ENCODE peak calls at places on chromosomes 4 and X, in four cellular contexts. T is uterus, G is mammary epithelial cell, H is ovary. K is an unnamed sample.

GRCh38 chr4:60657802-60658201 is 542.3 kb upstream of the ADGRL3 start:
- DNase-seq in T (no peak), G (no peak), H (no peak), K (no peak)

GRCh38 chr4:121822796-121823504 is 733 bp downstream of the CCNA2 start:
- DNase-seq in T (peak), G (peak), H (peak), K (no peak)

GRCh38 chr4:89110541-89110985 is 770 bp upstream of the TIGD2 start:
- DNase-seq in T (no peak), G (no peak), H (no peak), K (no peak)

GRCh38 chrX:136588060-136588459 is 56.0 kb downstream of the VGLL1 start:
- DNase-seq in T (no peak), G (no peak), H (no peak), K (no peak)

GRCh38 chr4:157043131-157043530 is 32.8 kb upstream of the GLRB start:
- DNase-seq in T (no peak), G (peak), H (no peak), K (no peak)

GRCh38 chr4:8037150-8037769 is 97.6 kb upstream of the AFAP1 start:
- DNase-seq in T (no peak), G (no peak), H (no peak), K (no peak)

GRCh38 chr4:66034671-66035070 is 364.4 kb upstream of the EPHA5 start:
- DNase-seq in T (no peak), G (no peak), H (no peak), K (no peak)

GRCh38 chr4:169270156-169270809 is 473 bp downstream of the SH3RF1 start:
- DNase-seq in T (peak), G (peak), H (peak), K (peak)

GRCh38 chr4:10069065-10069626 is 47.5 kb downstream of the WDR1 start:
- DNase-seq in T (no peak), G (no peak), H (no peak), K (no peak)

GRCh38 chr4:113449407-113449974 is 312.0 kb downstream of the CAMK2D start:
- DNase-seq in T (no peak), G (no peak), H (no peak), K (no peak)

GRCh38 chr4:144645621-144646522 is at the start of gene HHIP:
- DNase-seq in T (peak), G (peak), H (peak), K (peak)

GRCh38 chr4:187550256-187550950 is 445.2 kb upstream of the ZFP42 start:
- DNase-seq in T (no peak), G (peak), H (no peak), K (no peak)

GRCh38 chr4:78058591-78059523 is 1.7 kb downstream of the FRAS1 start:
- DNase-seq in T (peak), G (peak), H (peak), K (peak)

GRCh38 chr4:92657695-92658094 is 353.9 kb downstream of the GRID2 start:
- DNase-seq in T (no peak), G (no peak), H (no peak), K (no peak)

GRCh38 chr4:151797131-151797530 is 36.3 kb upstream of the GATB start:
- DNase-seq in T (no peak), G (peak), H (no peak), K (no peak)

GRCh38 chr4:5206391-5206790 is 155.1 kb downstream of the STK32B start:
- DNase-seq in T (peak), G (peak), H (no peak), K (peak)

GRCh38 chr4:16226816-16227461 is 668 bp upstream of the TAPT1 start:
- DNase-seq in T (peak), G (peak), H (peak), K (peak)

GRCh38 chrX:12814434-12814833 is 23.2 kb downstream of the PRPS2 start:
- DNase-seq in T (no peak), G (peak), H (no peak), K (no peak)

GRCh38 chr4:152220201-152220666 is 315.7 kb downstream of the FBXW7 start:
- DNase-seq in T (no peak), G (peak), H (no peak), K (no peak)

GRCh38 chr4:61182915-61183314 is 17.2 kb upstream of the ADGRL3 start:
- DNase-seq in T (no peak), G (no peak), H (no peak), K (no peak)

GRCh38 chr4:34516524-34516923 is 1727.8 kb downstream of the ARAP2 start:
- DNase-seq in T (no peak), G (no peak), H (no peak), K (no peak)

GRCh38 chr4:95478679-95479078 is 70.1 kb downstream of the UNC5C start:
- DNase-seq in T (no peak), G (no peak), H (no peak), K (no peak)

GRCh38 chr4:15077969-15078368 is 75.7 kb downstream of the CPEB2 start:
- DNase-seq in T (no peak), G (peak), H (no peak), K (no peak)

GRCh38 chr4:88010921-88011320 is 3.5 kb downstream of the PKD2 start:
- DNase-seq in T (no peak), G (no peak), H (no peak), K (no peak)

GRCh38 chr4:132614682-132615081 is 534.4 kb upstream of the PCDH10 start:
- DNase-seq in T (no peak), G (no peak), H (no peak), K (no peak)
- TF ChIP-seq CTCF in T (no peak), G (peak), H (no peak), K (peak)

GRCh38 chr4:37882665-37883296 is 8.1 kb upstream of the TBC1D1 start:
- DNase-seq in T (no peak), G (peak), H (no peak), K (no peak)
- TF ChIP-seq CTCF in T (no peak), G (no peak), H (no peak), K (no peak)

GRCh38 chr4:3464349-3464905 is 1.3 kb downstream of the DOK7 start:
- DNase-seq in T (no peak), G (no peak), H (no peak), K (peak)

GRCh38 chr4:3467601-3468031 is 4.5 kb downstream of the DOK7 start:
- DNase-seq in T (no peak), G (no peak), H (no peak), K (no peak)

GRCh38 chr4:3464911-3465697 is 2.0 kb downstream of the DOK7 start:
- DNase-seq in T (no peak), G (no peak), H (no peak), K (peak)

GRCh38 chr4:3466691-3467600 is 3.8 kb downstream of the DOK7 start:
- DNase-seq in T (no peak), G (no peak), H (no peak), K (peak)

DNA sequence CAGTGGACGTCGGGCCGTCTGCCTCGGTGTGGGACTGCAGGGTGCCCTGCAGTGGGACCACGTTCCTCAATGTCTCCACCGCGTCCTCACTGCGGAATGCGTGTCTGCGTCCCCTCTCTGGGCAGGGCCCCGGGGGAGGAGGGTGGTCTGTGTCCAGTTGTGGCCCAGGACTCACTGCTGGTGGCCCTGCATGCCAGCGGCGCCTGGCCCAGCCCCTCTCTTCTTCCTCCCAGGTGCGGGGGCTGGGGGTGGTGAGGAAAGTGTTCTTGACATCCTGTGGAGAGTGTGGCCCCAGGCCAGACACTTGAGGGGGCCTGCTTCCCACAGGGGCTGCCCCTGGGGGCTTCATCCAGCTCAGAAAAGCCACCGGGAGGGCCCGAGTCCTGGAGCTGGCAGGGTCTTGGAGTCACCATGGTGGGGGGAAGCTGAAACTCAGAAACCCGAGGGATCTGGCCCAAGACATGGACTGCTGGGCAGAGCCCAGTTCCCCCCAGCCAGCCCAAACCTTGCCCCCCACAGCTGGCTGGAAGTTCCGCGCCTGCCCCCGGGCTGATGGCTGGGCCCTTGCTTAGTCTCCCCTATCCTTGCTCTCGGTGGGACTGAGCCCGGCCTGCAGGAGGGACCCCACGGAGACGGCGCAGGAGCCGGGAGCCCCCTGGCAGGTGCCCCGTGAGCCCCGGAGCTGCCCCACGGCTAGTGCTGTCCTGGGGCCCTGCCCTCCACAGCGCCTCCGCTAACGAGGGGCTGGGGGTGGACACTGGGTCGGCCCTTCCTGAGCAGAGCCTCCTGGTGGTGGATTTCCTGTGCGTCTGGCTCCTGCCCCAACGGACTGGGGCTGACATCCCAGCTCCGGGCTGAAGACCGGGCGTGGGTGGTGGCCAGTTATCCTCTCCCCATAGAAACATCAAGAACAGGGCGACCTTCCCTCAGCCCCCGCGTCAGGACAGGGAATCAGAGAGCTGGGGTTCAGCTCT is 2.9 kb downstream of the DOK7 start:
- DNase-seq in T (no peak), G (no peak), H (no peak), K (peak)
- TF ChIP-seq CTCF in T (no peak), G (no peak), H (no peak), K (peak)

GRCh38 chr4:53015681-53016080 is 153.6 kb downstream of the RASL11B start:
- DNase-seq in T (peak), G (no peak), H (peak), K (no peak)
- TF ChIP-seq CTCF in T (no peak), G (peak), H (peak), K (peak)

DNA sequence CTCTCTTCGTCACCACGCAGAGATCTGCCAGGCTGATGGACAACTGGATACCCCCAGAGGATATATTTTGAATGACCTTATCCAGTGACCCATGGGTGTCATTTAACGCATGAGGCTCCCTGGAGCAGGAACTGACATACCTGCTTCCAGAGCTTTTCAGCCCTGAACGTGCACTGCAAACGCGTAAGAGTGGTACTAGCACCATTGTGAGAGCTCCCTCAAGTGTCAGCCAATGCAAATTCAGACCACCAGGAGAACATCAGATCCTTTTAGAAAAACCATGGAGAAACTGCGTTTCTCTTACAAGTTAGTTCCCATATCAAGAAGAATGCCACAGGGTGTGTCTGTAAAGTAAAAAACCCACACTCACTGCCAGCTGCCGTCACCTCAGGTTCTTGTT is 7.3 kb downstream of the TREX2 start:
- DNase-seq in T (no peak), G (no peak), H (no peak), K (no peak)
- TF ChIP-seq CTCF in T (no peak), G (peak), H (no peak), K (peak)

GRCh38 chr4:1342003-1342402 is 5.0 kb upstream of the UVSSA start:
- DNase-seq in T (no peak), G (no peak), H (no peak), K (no peak)
- TF ChIP-seq CTCF in T (no peak), G (no peak), H (no peak), K (no peak)

DNA sequence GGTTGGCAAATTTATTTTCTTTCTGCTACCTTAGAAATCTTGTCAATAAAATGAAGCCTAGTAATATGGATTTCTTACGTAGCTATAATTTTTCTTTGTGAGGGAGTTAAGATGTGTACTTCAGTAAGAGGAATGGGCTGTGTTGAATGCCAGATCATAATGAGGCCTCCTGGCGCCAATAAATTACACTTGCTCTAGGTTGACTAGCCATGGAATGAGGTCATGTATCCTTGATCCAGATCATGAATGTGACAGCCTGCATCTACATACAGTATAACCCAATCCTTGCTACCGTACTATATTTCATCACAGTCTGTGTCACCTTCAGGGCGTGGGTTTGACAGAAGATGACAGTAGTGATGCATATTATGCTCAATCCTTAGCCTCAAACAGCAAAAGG is 36.2 kb downstream of the NHS start:
- DNase-seq in T (no peak), G (no peak), H (no peak), K (no peak)
- TF ChIP-seq CTCF in T (no peak), G (no peak), H (no peak), K (no peak)

GRCh38 chrX:18194688-18195087 is 26.0 kb downstream of the BEND2 start:
- DNase-seq in T (no peak), G (no peak), H (no peak), K (no peak)
- TF ChIP-seq CTCF in T (no peak), G (no peak), H (no peak), K (no peak)